ENCODE peak calls at places on chromosomes 4 and X, in nine cellular contexts. One of them, this sample, is unnamed.
A peak's percentile ranks its signal among the peaks of the same experiment; 100 is the strongest.

GRCh38 chrX:133414399-133415275 is 652 bp downstream of the GPC4 start:
- DNase-seq in right cardiac atrium: peak; percentile 61
- DNase-seq in gastrocnemius medialis: no peak
- DNase-seq in fibroblast of lung: peak; percentile 28
- DNase-seq in left ventricle myocardium inferior: no peak
- DNase-seq in heart left ventricle: peak; percentile 8
- DNase-seq in CD8-positive, alpha-beta T cell: no peak
- DNase-seq in A549: no peak
- DNase-seq in tibial artery: peak; percentile 66
- DNase-seq in this sample: peak; percentile 79

GRCh38 chrX:1754077-1754476 is 139.2 kb downstream of the ASMT start:
- DNase-seq in right cardiac atrium: no peak
- DNase-seq in gastrocnemius medialis: no peak
- DNase-seq in fibroblast of lung: peak; percentile 52
- DNase-seq in left ventricle myocardium inferior: no peak
- DNase-seq in heart left ventricle: no peak
- DNase-seq in CD8-positive, alpha-beta T cell: no peak
- DNase-seq in A549: no peak
- DNase-seq in tibial artery: no peak
- DNase-seq in this sample: no peak

GRCh38 chr4:38310446-38311043 is 350.3 kb downstream of the PTTG2 start:
- DNase-seq in right cardiac atrium: no peak
- DNase-seq in gastrocnemius medialis: no peak
- DNase-seq in fibroblast of lung: peak; percentile 63
- DNase-seq in left ventricle myocardium inferior: no peak
- DNase-seq in heart left ventricle: no peak
- DNase-seq in CD8-positive, alpha-beta T cell: peak; percentile 50
- DNase-seq in A549: no peak
- DNase-seq in tibial artery: no peak
- DNase-seq in this sample: no peak

GRCh38 chr4:40976343-40976742 is 226.6 kb downstream of the NSUN7 start:
- DNase-seq in right cardiac atrium: no peak
- DNase-seq in gastrocnemius medialis: no peak
- DNase-seq in fibroblast of lung: peak; percentile 59
- DNase-seq in left ventricle myocardium inferior: no peak
- DNase-seq in heart left ventricle: peak; percentile 52
- DNase-seq in CD8-positive, alpha-beta T cell: no peak
- DNase-seq in A549: peak; percentile 14
- DNase-seq in tibial artery: no peak
- DNase-seq in this sample: no peak

GRCh38 chr4:184513802-184514120 is 39.4 kb upstream of the IRF2 start:
- DNase-seq in right cardiac atrium: no peak
- DNase-seq in gastrocnemius medialis: no peak
- DNase-seq in fibroblast of lung: no peak
- DNase-seq in left ventricle myocardium inferior: no peak
- DNase-seq in heart left ventricle: no peak
- DNase-seq in CD8-positive, alpha-beta T cell: no peak
- DNase-seq in A549: no peak
- DNase-seq in tibial artery: no peak
- DNase-seq in this sample: no peak

GRCh38 chrX:111742018-111742417 is 61.0 kb downstream of the ALG13 start:
- DNase-seq in right cardiac atrium: no peak
- DNase-seq in gastrocnemius medialis: no peak
- DNase-seq in fibroblast of lung: no peak
- DNase-seq in left ventricle myocardium inferior: no peak
- DNase-seq in heart left ventricle: no peak
- DNase-seq in CD8-positive, alpha-beta T cell: no peak
- DNase-seq in A549: no peak
- DNase-seq in tibial artery: no peak
- DNase-seq in this sample: no peak

GRCh38 chrX:154466907-154467306 is 8.8 kb downstream of the PLXNA3 start:
- DNase-seq in right cardiac atrium: peak; percentile 31
- DNase-seq in gastrocnemius medialis: no peak
- DNase-seq in fibroblast of lung: no peak
- DNase-seq in left ventricle myocardium inferior: no peak
- DNase-seq in heart left ventricle: no peak
- DNase-seq in CD8-positive, alpha-beta T cell: no peak
- DNase-seq in A549: no peak
- DNase-seq in tibial artery: no peak
- DNase-seq in this sample: no peak

GRCh38 chr4:66073961-66074360 is 403.7 kb upstream of the EPHA5 start:
- DNase-seq in right cardiac atrium: no peak
- DNase-seq in gastrocnemius medialis: no peak
- DNase-seq in fibroblast of lung: no peak
- DNase-seq in left ventricle myocardium inferior: no peak
- DNase-seq in heart left ventricle: no peak
- DNase-seq in CD8-positive, alpha-beta T cell: no peak
- DNase-seq in A549: no peak
- DNase-seq in tibial artery: no peak
- DNase-seq in this sample: no peak

GRCh38 chr4:96531836-96532235 is 691.9 kb downstream of the PDHA2 start:
- DNase-seq in right cardiac atrium: no peak
- DNase-seq in gastrocnemius medialis: no peak
- DNase-seq in fibroblast of lung: no peak
- DNase-seq in left ventricle myocardium inferior: no peak
- DNase-seq in heart left ventricle: no peak
- DNase-seq in CD8-positive, alpha-beta T cell: no peak
- DNase-seq in A549: no peak
- DNase-seq in tibial artery: no peak
- DNase-seq in this sample: no peak

GRCh38 chrX:37888010-37888409 is 40.6 kb upstream of the DYNLT3 start:
- DNase-seq in right cardiac atrium: no peak
- DNase-seq in gastrocnemius medialis: no peak
- DNase-seq in fibroblast of lung: no peak
- DNase-seq in left ventricle myocardium inferior: no peak
- DNase-seq in heart left ventricle: no peak
- DNase-seq in CD8-positive, alpha-beta T cell: no peak
- DNase-seq in A549: no peak
- DNase-seq in tibial artery: no peak
- DNase-seq in this sample: no peak

GRCh38 chr4:133594246-133595207 is 445.4 kb downstream of the PCDH10 start:
- DNase-seq in right cardiac atrium: no peak
- DNase-seq in gastrocnemius medialis: no peak
- DNase-seq in fibroblast of lung: peak; percentile 83
- DNase-seq in left ventricle myocardium inferior: no peak
- DNase-seq in heart left ventricle: no peak
- DNase-seq in CD8-positive, alpha-beta T cell: no peak
- DNase-seq in A549: no peak
- DNase-seq in tibial artery: no peak
- DNase-seq in this sample: no peak

GRCh38 chr4:128837198-128837597 is 27.7 kb downstream of the JADE1 start:
- DNase-seq in right cardiac atrium: no peak
- DNase-seq in gastrocnemius medialis: no peak
- DNase-seq in fibroblast of lung: no peak
- DNase-seq in left ventricle myocardium inferior: no peak
- DNase-seq in heart left ventricle: no peak
- DNase-seq in CD8-positive, alpha-beta T cell: no peak
- DNase-seq in A549: no peak
- DNase-seq in tibial artery: no peak
- DNase-seq in this sample: no peak

GRCh38 chr4:128831526-128832252 is 22.2 kb downstream of the JADE1 start:
- DNase-seq in right cardiac atrium: no peak
- DNase-seq in gastrocnemius medialis: no peak
- DNase-seq in fibroblast of lung: peak; percentile 58
- DNase-seq in left ventricle myocardium inferior: no peak
- DNase-seq in heart left ventricle: no peak
- DNase-seq in CD8-positive, alpha-beta T cell: no peak
- DNase-seq in A549: no peak
- DNase-seq in tibial artery: no peak
- DNase-seq in this sample: no peak

GRCh38 chr4:128837679-128838078 is 28.2 kb downstream of the JADE1 start:
- DNase-seq in right cardiac atrium: no peak
- DNase-seq in gastrocnemius medialis: no peak
- DNase-seq in fibroblast of lung: no peak
- DNase-seq in left ventricle myocardium inferior: no peak
- DNase-seq in heart left ventricle: no peak
- DNase-seq in CD8-positive, alpha-beta T cell: no peak
- DNase-seq in A549: no peak
- DNase-seq in tibial artery: no peak
- DNase-seq in this sample: no peak

GRCh38 chr4:128832253-128832641 is 22.7 kb downstream of the JADE1 start:
- DNase-seq in right cardiac atrium: no peak
- DNase-seq in gastrocnemius medialis: no peak
- DNase-seq in fibroblast of lung: no peak
- DNase-seq in left ventricle myocardium inferior: no peak
- DNase-seq in heart left ventricle: no peak
- DNase-seq in CD8-positive, alpha-beta T cell: no peak
- DNase-seq in A549: no peak
- DNase-seq in tibial artery: no peak
- DNase-seq in this sample: no peak

DNA sequence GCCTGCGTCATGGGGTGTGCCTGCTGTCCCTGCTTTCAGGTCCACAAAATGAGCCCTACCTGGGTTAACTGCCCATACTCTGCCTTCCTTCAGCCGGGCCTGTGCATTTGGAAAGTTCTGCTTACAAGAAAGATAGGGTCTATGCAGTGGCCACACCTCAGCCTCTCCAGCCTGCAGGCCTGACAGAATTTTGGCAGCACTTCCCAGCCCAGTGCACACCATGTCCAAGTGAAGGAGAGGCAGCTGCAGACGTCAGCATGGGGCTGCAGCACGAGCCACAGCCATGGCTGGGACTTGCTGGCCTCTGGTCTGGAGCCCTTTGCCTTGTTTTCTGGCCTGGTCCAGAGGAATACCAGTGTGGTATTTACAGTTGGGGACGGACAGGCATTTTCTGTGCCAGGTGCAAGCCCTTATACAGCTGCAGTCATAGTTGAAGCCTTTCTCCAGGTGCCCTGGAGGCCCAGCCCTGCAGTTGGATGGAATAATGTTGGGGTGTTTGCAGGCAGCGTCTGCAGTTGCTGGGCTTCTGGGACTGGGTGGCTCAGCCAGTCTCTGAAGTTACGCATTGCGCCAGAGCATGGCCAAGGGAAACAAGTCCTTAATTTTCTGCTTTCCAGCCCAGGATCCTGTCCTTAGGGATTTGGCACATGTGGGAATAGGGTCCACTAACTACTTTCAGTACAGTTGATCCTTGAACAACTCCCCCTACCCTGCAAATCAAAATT is 26.2 kb downstream of the JADE1 start:
- DNase-seq in right cardiac atrium: peak; percentile 92
- DNase-seq in gastrocnemius medialis: peak; percentile 75
- DNase-seq in fibroblast of lung: peak; percentile 53
- DNase-seq in left ventricle myocardium inferior: peak; percentile 85
- DNase-seq in heart left ventricle: peak; percentile 83
- DNase-seq in CD8-positive, alpha-beta T cell: no peak
- DNase-seq in A549: no peak
- DNase-seq in tibial artery: peak; percentile 91
- DNase-seq in this sample: peak; percentile 76
- H3K4me3 ChIP-seq in right cardiac atrium: no peak overlapping the region
- H3K4me3 ChIP-seq in gastrocnemius medialis: no peak overlapping the region
- H3K4me3 ChIP-seq in fibroblast of lung: no peak overlapping the region
- H3K4me3 ChIP-seq in left ventricle myocardium inferior: no peak overlapping the region
- H3K4me3 ChIP-seq in heart left ventricle: no peak overlapping the region
- H3K4me3 ChIP-seq in CD8-positive, alpha-beta T cell: no peak overlapping the region
- H3K4me3 ChIP-seq in A549: no peak overlapping the region
- H3K4me3 ChIP-seq in tibial artery: no peak overlapping the region
- H3K4me3 ChIP-seq in this sample: no peak overlapping the region

GRCh38 chr4:116387942-116388474 is 697.4 kb downstream of the TRAM1L1 start:
- DNase-seq in right cardiac atrium: no peak
- DNase-seq in gastrocnemius medialis: no peak
- DNase-seq in fibroblast of lung: peak; percentile 6
- DNase-seq in left ventricle myocardium inferior: no peak
- DNase-seq in heart left ventricle: no peak
- DNase-seq in CD8-positive, alpha-beta T cell: no peak
- DNase-seq in A549: no peak
- DNase-seq in tibial artery: no peak
- DNase-seq in this sample: no peak

GRCh38 chr4:116386856-116387255 is 698.5 kb downstream of the TRAM1L1 start:
- DNase-seq in right cardiac atrium: no peak
- DNase-seq in gastrocnemius medialis: no peak
- DNase-seq in fibroblast of lung: no peak
- DNase-seq in left ventricle myocardium inferior: no peak
- DNase-seq in heart left ventricle: no peak
- DNase-seq in CD8-positive, alpha-beta T cell: no peak
- DNase-seq in A549: no peak
- DNase-seq in tibial artery: no peak
- DNase-seq in this sample: no peak

GRCh38 chr4:116395408-116395807 is 690.0 kb downstream of the TRAM1L1 start:
- DNase-seq in right cardiac atrium: no peak
- DNase-seq in gastrocnemius medialis: no peak
- DNase-seq in fibroblast of lung: no peak
- DNase-seq in left ventricle myocardium inferior: no peak
- DNase-seq in heart left ventricle: no peak
- DNase-seq in CD8-positive, alpha-beta T cell: no peak
- DNase-seq in A549: no peak
- DNase-seq in tibial artery: no peak
- DNase-seq in this sample: no peak

GRCh38 chr4:116389139-116389538 is 696.2 kb downstream of the TRAM1L1 start:
- DNase-seq in right cardiac atrium: no peak
- DNase-seq in gastrocnemius medialis: no peak
- DNase-seq in fibroblast of lung: no peak
- DNase-seq in left ventricle myocardium inferior: no peak
- DNase-seq in heart left ventricle: no peak
- DNase-seq in CD8-positive, alpha-beta T cell: no peak
- DNase-seq in A549: no peak
- DNase-seq in tibial artery: no peak
- DNase-seq in this sample: no peak

DNA sequence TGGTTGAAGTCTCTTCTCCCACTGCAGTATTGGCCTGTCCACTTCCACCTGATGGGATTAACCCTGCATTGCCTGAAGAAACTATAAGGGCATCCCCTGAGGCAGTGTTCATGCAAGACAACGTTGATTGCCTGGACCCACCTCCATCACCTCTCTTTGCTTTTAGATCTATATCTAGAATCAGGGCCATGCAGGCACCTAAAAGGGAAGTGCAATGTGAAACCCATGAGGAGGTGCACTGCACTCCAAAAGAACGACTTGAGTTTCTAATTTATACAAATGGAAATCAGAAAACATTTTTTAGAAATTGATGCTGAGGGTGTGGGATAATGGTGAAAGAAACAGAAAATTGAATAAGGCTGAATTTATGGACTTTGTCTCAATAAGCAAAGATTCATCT is 694.4 kb downstream of the TRAM1L1 start:
- DNase-seq in right cardiac atrium: no peak
- DNase-seq in gastrocnemius medialis: no peak
- DNase-seq in fibroblast of lung: no peak
- DNase-seq in left ventricle myocardium inferior: no peak
- DNase-seq in heart left ventricle: no peak
- DNase-seq in CD8-positive, alpha-beta T cell: no peak
- DNase-seq in A549: no peak
- DNase-seq in tibial artery: no peak
- DNase-seq in this sample: no peak
- H3K4me1 ChIP-seq in right cardiac atrium: no peaks in the 10 kb centered on the region
- H3K4me1 ChIP-seq in gastrocnemius medialis: no peaks in the 10 kb centered on the region
- H3K4me1 ChIP-seq in fibroblast of lung: no peaks in the 10 kb centered on the region
- H3K4me1 ChIP-seq in left ventricle myocardium inferior: no peaks in the 10 kb centered on the region
- H3K4me1 ChIP-seq in heart left ventricle: no peaks in the 10 kb centered on the region
- H3K4me1 ChIP-seq in CD8-positive, alpha-beta T cell: no peaks in the 10 kb centered on the region
- H3K4me1 ChIP-seq in A549: no peaks in the 10 kb centered on the region
- H3K4me1 ChIP-seq in tibial artery: no peaks in the 10 kb centered on the region
- H3K4me1 ChIP-seq in this sample: no peaks in the 10 kb centered on the region

GRCh38 chr4:6785572-6785925 is 3.0 kb downstream of the KIAA0232 start:
- DNase-seq in right cardiac atrium: no peak
- DNase-seq in gastrocnemius medialis: no peak
- DNase-seq in fibroblast of lung: no peak
- DNase-seq in left ventricle myocardium inferior: no peak
- DNase-seq in heart left ventricle: no peak
- DNase-seq in CD8-positive, alpha-beta T cell: no peak
- DNase-seq in A549: no peak
- DNase-seq in tibial artery: no peak
- DNase-seq in this sample: no peak
- H3K27ac ChIP-seq in right cardiac atrium: no peak overlapping the region
- H3K27ac ChIP-seq in gastrocnemius medialis: peak overlapping the region; percentile 100
- H3K27ac ChIP-seq in fibroblast of lung: no peak overlapping the region
- H3K27ac ChIP-seq in left ventricle myocardium inferior: peak overlapping the region; percentile 97
- H3K27ac ChIP-seq in heart left ventricle: no peak overlapping the region
- H3K27ac ChIP-seq in CD8-positive, alpha-beta T cell: no peak overlapping the region
- H3K27ac ChIP-seq in A549: no peak overlapping the region
- H3K27ac ChIP-seq in tibial artery: no peak overlapping the region
- H3K27ac ChIP-seq in this sample: no peak overlapping the region

GRCh38 chrX:47447607-47448006 is 35.4 kb downstream of the ZNF41 start:
- DNase-seq in right cardiac atrium: no peak
- DNase-seq in gastrocnemius medialis: no peak
- DNase-seq in fibroblast of lung: no peak
- DNase-seq in left ventricle myocardium inferior: no peak
- DNase-seq in heart left ventricle: no peak
- DNase-seq in CD8-positive, alpha-beta T cell: no peak
- DNase-seq in A549: no peak
- DNase-seq in tibial artery: no peak
- DNase-seq in this sample: no peak
- H3K4me3 ChIP-seq in right cardiac atrium: no peak overlapping the region
- H3K4me3 ChIP-seq in gastrocnemius medialis: no peak overlapping the region
- H3K4me3 ChIP-seq in fibroblast of lung: no peak overlapping the region
- H3K4me3 ChIP-seq in left ventricle myocardium inferior: no peak overlapping the region
- H3K4me3 ChIP-seq in heart left ventricle: no peak overlapping the region
- H3K4me3 ChIP-seq in CD8-positive, alpha-beta T cell: no peak overlapping the region
- H3K4me3 ChIP-seq in A549: no peak overlapping the region
- H3K4me3 ChIP-seq in tibial artery: no peak overlapping the region
- H3K4me3 ChIP-seq in this sample: no peak overlapping the region